ENCODE peak calls at places on chromosomes 3 and 15, in ten cellular contexts. W, K, Y, C, P, T, F, S, A and D are unnamed samples.

GRCh38 chr3:41997702-41998551 is 36.0 kb upstream of the ULK4 start:
- DNase-seq in W (no peak), K (no peak), Y (peak), C (no peak), P (no peak), T (no peak), F (no peak), S (peak), A (no peak), D (no peak)

GRCh38 chr3:76872999-76873398 is 166.9 kb upstream of the ROBO2 start:
- DNase-seq in W (no peak), K (no peak), Y (no peak), C (no peak), P (no peak), T (no peak), F (no peak), S (no peak), A (no peak), D (no peak)

GRCh38 chr3:16249336-16249735 is 15.4 kb downstream of the DPH3 start:
- DNase-seq in W (no peak), K (no peak), Y (no peak), C (no peak), P (peak), T (no peak), F (no peak), S (peak), A (no peak), D (no peak)

GRCh38 chr15:45117327-45118130 is 3.4 kb downstream of the DUOXA2 start:
- DNase-seq in W (peak), K (no peak), Y (no peak), C (no peak), P (no peak), T (no peak), F (no peak), S (no peak), A (no peak), D (no peak)

GRCh38 chr3:160449660-160450598 is at the start of gene TRIM59:
- DNase-seq in W (peak), K (peak), Y (peak), C (peak), P (peak), T (peak), F (peak), S (peak), A (no peak), D (peak)

GRCh38 chr15:77506311-77507150 is 85.8 kb downstream of the HMG20A start:
- DNase-seq in W (peak), K (no peak), Y (peak), C (no peak), P (peak), T (peak), F (no peak), S (no peak), A (no peak), D (no peak)

GRCh38 chr3:98554580-98554979 is 22.8 kb downstream of the GPR15 start:
- DNase-seq in W (no peak), K (no peak), Y (no peak), C (no peak), P (no peak), T (no peak), F (no peak), S (no peak), A (no peak), D (no peak)

GRCh38 chr15:96347181-96348111 is 16.9 kb downstream of the NR2F2 start:
- DNase-seq in W (no peak), K (no peak), Y (no peak), C (no peak), P (no peak), T (no peak), F (no peak), S (no peak), A (no peak), D (no peak)

GRCh38 chr15:96348112-96349027 is 17.9 kb downstream of the NR2F2 start:
- DNase-seq in W (no peak), K (no peak), Y (no peak), C (no peak), P (no peak), T (no peak), F (no peak), S (no peak), A (no peak), D (no peak)

GRCh38 chr3:19920401-19921075 is 13.5 kb downstream of the EFHB start:
- DNase-seq in W (no peak), K (no peak), Y (no peak), C (no peak), P (no peak), T (no peak), F (no peak), S (no peak), A (no peak), D (no peak)

GRCh38 chr3:187456268-187456667 is 88.1 kb downstream of the RTP4 start:
- DNase-seq in W (no peak), K (no peak), Y (peak), C (no peak), P (peak), T (peak), F (no peak), S (no peak), A (no peak), D (no peak)

GRCh38 chr3:50226888-50227389 is 9.1 kb upstream of the GNAI2 start:
- DNase-seq in W (no peak), K (no peak), Y (no peak), C (no peak), P (peak), T (peak), F (no peak), S (peak), A (no peak), D (peak)

GRCh38 chr3:128495435-128495970 is 2.5 kb upstream of the GATA2 start:
- DNase-seq in W (no peak), K (no peak), Y (no peak), C (no peak), P (no peak), T (no peak), F (no peak), S (no peak), A (no peak), D (no peak)

GRCh38 chr3:192303235-192303634 is 424.1 kb downstream of the FGF12 start:
- DNase-seq in W (no peak), K (no peak), Y (no peak), C (no peak), P (no peak), T (peak), F (no peak), S (no peak), A (peak), D (no peak)

GRCh38 chr3:16132190-16132589 is 42.3 kb upstream of the GALNT15 start:
- DNase-seq in W (no peak), K (no peak), Y (no peak), C (no peak), P (no peak), T (no peak), F (no peak), S (no peak), A (no peak), D (no peak)

GRCh38 chr3:139772539-139773500 is 95.0 kb upstream of the NMNAT3 start:
- DNase-seq in W (no peak), K (no peak), Y (no peak), C (no peak), P (peak), T (no peak), F (no peak), S (peak), A (no peak), D (no peak)

GRCh38 chr3:170500995-170501394 is 82.3 kb downstream of the CLDN11 start:
- DNase-seq in W (no peak), K (no peak), Y (no peak), C (no peak), P (no peak), T (no peak), F (no peak), S (no peak), A (no peak), D (no peak)

GRCh38 chr3:53171827-53172505 is 11.0 kb downstream of the PRKCD start:
- DNase-seq in W (no peak), K (no peak), Y (no peak), C (no peak), P (no peak), T (no peak), F (no peak), S (no peak), A (no peak), D (no peak)

GRCh38 chr15:66661432-66662096 is 40.5 kb upstream of the SMAD6 start:
- DNase-seq in W (no peak), K (no peak), Y (no peak), C (no peak), P (no peak), T (no peak), F (no peak), S (no peak), A (no peak), D (no peak)

GRCh38 chr3:46008058-46008457 is 12.4 kb upstream of the FYCO1 start:
- DNase-seq in W (no peak), K (no peak), Y (no peak), C (no peak), P (no peak), T (no peak), F (no peak), S (no peak), A (no peak), D (no peak)

GRCh38 chr3:124276863-124277515 is 285.1 kb upstream of the ROPN1 start:
- DNase-seq in W (no peak), K (no peak), Y (no peak), C (no peak), P (no peak), T (no peak), F (no peak), S (no peak), A (no peak), D (no peak)

GRCh38 chr15:65212097-65212496 is 824 bp upstream of the CILP start:
- DNase-seq in W (no peak), K (no peak), Y (no peak), C (no peak), P (peak), T (no peak), F (peak), S (no peak), A (no peak), D (no peak)

GRCh38 chr3:11335056-11335608 is 62.9 kb downstream of the ATG7 start:
- DNase-seq in W (no peak), K (no peak), Y (no peak), C (peak), P (peak), T (peak), F (peak), S (peak), A (no peak), D (peak)

GRCh38 chr15:81865850-81866537 is 179.8 kb downstream of the MEX3B start:
- DNase-seq in W (no peak), K (no peak), Y (no peak), C (no peak), P (no peak), T (no peak), F (peak), S (no peak), A (no peak), D (no peak)

GRCh38 chr3:113051827-113052226 is 61.0 kb downstream of the GTPBP8 start:
- DNase-seq in W (no peak), K (no peak), Y (peak), C (no peak), P (no peak), T (peak), F (no peak), S (no peak), A (peak), D (no peak)

GRCh38 chr3:14363976-14364375 is 38.4 kb upstream of the SLC6A6 start:
- DNase-seq in W (no peak), K (no peak), Y (no peak), C (no peak), P (no peak), T (peak), F (no peak), S (peak), A (no peak), D (no peak)

GRCh38 chr3:194364652-194365434 is 4.7 kb downstream of the LRRC15 start:
- DNase-seq in W (no peak), K (no peak), Y (peak), C (no peak), P (peak), T (no peak), F (no peak), S (peak), A (peak), D (no peak)

GRCh38 chr3:187066228-187066995 is 72.9 kb downstream of the RPL39L start:
- DNase-seq in W (no peak), K (peak), Y (peak), C (no peak), P (peak), T (peak), F (peak), S (peak), A (no peak), D (peak)